ENCODE peak calls at places on chromosome 3, in five cellular contexts. One of them, this sample, is unnamed.

GRCh38 chr3:40192628-40193027 is 116.9 kb upstream of the EIF1B start:
- DNase-seq in AG04450: no peak
- DNase-seq in coronary artery: no peak
- DNase-seq in tibial nerve: no peak
- DNase-seq in right atrium auricular region: no peak
- DNase-seq in this sample: no peak

GRCh38 chr3:127367593-127367992 is 79.7 kb upstream of the PRR20G start:
- DNase-seq in right atrium auricular region: no peak
- DNase-seq in coronary artery: peak
- DNase-seq in tibial nerve: no peak
- DNase-seq in AG04450: no peak
- DNase-seq in this sample: no peak

GRCh38 chr3:71271616-71272015 is 311.9 kb downstream of the FOXP1 start:
- DNase-seq in right atrium auricular region: no peak
- DNase-seq in coronary artery: no peak
- DNase-seq in AG04450: no peak
- DNase-seq in tibial nerve: no peak
- DNase-seq in this sample: no peak

GRCh38 chr3:185488465-185488864 is 10.4 kb downstream of the TMEM41A start:
- DNase-seq in coronary artery: no peak
- DNase-seq in tibial nerve: no peak
- DNase-seq in AG04450: no peak
- DNase-seq in right atrium auricular region: no peak
- DNase-seq in this sample: no peak

GRCh38 chr3:171461087-171461917 is 1.1 kb upstream of the TNIK start:
- DNase-seq in right atrium auricular region: no peak
- DNase-seq in tibial nerve: no peak
- DNase-seq in coronary artery: no peak
- DNase-seq in AG04450: no peak
- DNase-seq in this sample: no peak

GRCh38 chr3:23829242-23829934 is 23.6 kb downstream of the UBE2E1 start:
- DNase-seq in coronary artery: no peak
- DNase-seq in AG04450: no peak
- DNase-seq in right atrium auricular region: no peak
- DNase-seq in tibial nerve: no peak
- DNase-seq in this sample: no peak

GRCh38 chr3:159191454-159191853 is 389.6 kb downstream of the MFSD1 start:
- DNase-seq in tibial nerve: no peak
- DNase-seq in AG04450: no peak
- DNase-seq in right atrium auricular region: no peak
- DNase-seq in coronary artery: no peak
- DNase-seq in this sample: no peak

GRCh38 chr3:107641572-107642307 is 119.0 kb downstream of the BBX start:
- DNase-seq in tibial nerve: no peak
- DNase-seq in coronary artery: no peak
- DNase-seq in AG04450: no peak
- DNase-seq in right atrium auricular region: no peak
- DNase-seq in this sample: no peak

GRCh38 chr3:63617391-63617790 is 35.1 kb upstream of the SNTN start:
- DNase-seq in tibial nerve: no peak
- DNase-seq in AG04450: no peak
- DNase-seq in coronary artery: no peak
- DNase-seq in right atrium auricular region: no peak
- DNase-seq in this sample: no peak

DNA sequence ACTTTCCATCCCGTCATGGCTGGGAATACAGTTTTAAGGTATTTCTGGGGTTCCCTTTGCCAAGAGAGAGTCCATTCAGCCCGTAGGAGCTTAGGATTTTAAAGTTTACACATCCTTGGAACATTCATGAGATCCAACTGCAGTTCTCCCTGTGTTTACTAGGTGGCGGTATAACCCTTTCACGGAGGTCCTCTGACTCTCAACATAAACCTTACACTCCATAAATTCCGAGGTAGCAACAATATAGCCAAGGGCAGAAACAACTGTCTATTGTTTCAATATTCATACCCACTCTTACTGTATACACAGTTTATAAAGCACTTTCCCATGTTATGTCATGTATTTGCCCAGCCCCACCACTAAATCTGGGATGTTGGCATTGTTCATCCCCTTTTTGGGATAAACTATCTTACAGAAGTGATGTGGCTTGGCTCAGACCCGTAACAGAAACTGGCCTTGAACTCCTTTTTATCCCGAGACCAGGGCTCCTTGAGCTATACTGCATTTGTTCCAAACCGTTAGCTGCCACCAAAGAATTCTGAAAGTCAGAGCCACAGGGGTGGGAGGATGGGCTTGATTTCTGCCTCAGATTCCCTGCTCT is 69.2 kb upstream of the COL6A5 start:
- DNase-seq in right atrium auricular region: no peak
- DNase-seq in AG04450: peak
- DNase-seq in coronary artery: no peak
- DNase-seq in tibial nerve: no peak
- DNase-seq in this sample: peak
- H3K4me3 ChIP-seq in right atrium auricular region: no peak
- H3K4me3 ChIP-seq in AG04450: no peak
- H3K4me3 ChIP-seq in coronary artery: no peak
- H3K4me3 ChIP-seq in tibial nerve: no peak
- H3K4me3 ChIP-seq in this sample: no peak

GRCh38 chr3:129597792-129598381 is 8.6 kb downstream of the PLXND1 start:
- DNase-seq in tibial nerve: no peak
- DNase-seq in AG04450: no peak
- DNase-seq in right atrium auricular region: no peak
- DNase-seq in coronary artery: no peak
- DNase-seq in this sample: no peak
- H3K4me3 ChIP-seq in tibial nerve: no peak
- H3K4me3 ChIP-seq in AG04450: no peak
- H3K4me3 ChIP-seq in right atrium auricular region: no peak
- H3K4me3 ChIP-seq in coronary artery: peak
- H3K4me3 ChIP-seq in this sample: no peak

DNA sequence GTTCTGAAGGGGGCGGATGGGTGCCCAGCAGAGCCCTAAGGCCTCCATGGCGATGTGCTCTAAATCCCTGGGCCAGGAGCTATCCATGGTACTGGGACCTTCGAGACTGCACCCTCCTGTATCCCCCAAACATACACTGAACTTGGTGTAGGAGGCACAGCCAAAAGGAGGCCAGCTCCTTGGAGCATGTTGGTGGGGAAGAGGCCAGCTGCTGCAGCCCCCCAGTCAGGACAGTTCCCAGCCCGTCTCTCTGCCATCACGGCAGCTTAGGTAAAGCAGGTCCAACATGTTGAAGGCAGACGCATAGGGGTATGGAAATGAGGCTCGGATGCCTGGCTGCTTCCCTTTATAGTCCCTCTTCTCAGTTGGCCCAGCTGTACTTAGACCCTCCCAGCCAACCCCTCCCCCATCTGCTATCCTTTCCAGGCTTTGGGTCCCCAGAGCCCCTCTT is 1.8 kb downstream of the CAMKV start:
- DNase-seq in AG04450: no peak
- DNase-seq in coronary artery: no peak
- DNase-seq in right atrium auricular region: no peak
- DNase-seq in tibial nerve: no peak
- DNase-seq in this sample: no peak
- H3K4me3 ChIP-seq in AG04450: no peak
- H3K4me3 ChIP-seq in coronary artery: no peak
- H3K4me3 ChIP-seq in right atrium auricular region: no peak
- H3K4me3 ChIP-seq in tibial nerve: no peak
- H3K4me3 ChIP-seq in this sample: no peak

GRCh38 chr3:123798540-123798939 is 85.6 kb downstream of the MYLK start:
- DNase-seq in tibial nerve: no peak
- DNase-seq in right atrium auricular region: no peak
- DNase-seq in AG04450: no peak
- DNase-seq in coronary artery: no peak
- DNase-seq in this sample: no peak
- H3K4me3 ChIP-seq in tibial nerve: no peak
- H3K4me3 ChIP-seq in right atrium auricular region: no peak
- H3K4me3 ChIP-seq in AG04450: no peak
- H3K4me3 ChIP-seq in coronary artery: no peak
- H3K4me3 ChIP-seq in this sample: no peak

GRCh38 chr3:45798034-45798433 is 1.7 kb upstream of the SLC6A20 start:
- DNase-seq in coronary artery: peak
- DNase-seq in tibial nerve: no peak
- DNase-seq in AG04450: no peak
- DNase-seq in right atrium auricular region: no peak
- DNase-seq in this sample: no peak

GRCh38 chr3:45799586-45799985 is 3.2 kb upstream of the SLC6A20 start:
- DNase-seq in AG04450: no peak
- DNase-seq in right atrium auricular region: peak
- DNase-seq in tibial nerve: no peak
- DNase-seq in coronary artery: peak
- DNase-seq in this sample: no peak

GRCh38 chr3:45795882-45796765 is at the start of gene SLC6A20:
- DNase-seq in AG04450: no peak
- DNase-seq in right atrium auricular region: no peak
- DNase-seq in tibial nerve: no peak
- DNase-seq in coronary artery: peak
- DNase-seq in this sample: no peak

GRCh38 chr3:45795509-45795881 is 841 bp downstream of the SLC6A20 start:
- DNase-seq in right atrium auricular region: no peak
- DNase-seq in AG04450: no peak
- DNase-seq in tibial nerve: no peak
- DNase-seq in coronary artery: peak
- DNase-seq in this sample: no peak

GRCh38 chr3:45796902-45797637 is 734 bp upstream of the SLC6A20 start:
- DNase-seq in AG04450: no peak
- DNase-seq in coronary artery: peak
- DNase-seq in right atrium auricular region: no peak
- DNase-seq in tibial nerve: no peak
- DNase-seq in this sample: no peak
- H3K4me3 ChIP-seq in AG04450: no peak
- H3K4me3 ChIP-seq in coronary artery: peak
- H3K4me3 ChIP-seq in right atrium auricular region: no peak
- H3K4me3 ChIP-seq in tibial nerve: peak
- H3K4me3 ChIP-seq in this sample: peak

GRCh38 chr3:141051641-141052569 is 758 bp downstream of the SPSB4 start:
- DNase-seq in tibial nerve: no peak
- DNase-seq in AG04450: no peak
- DNase-seq in right atrium auricular region: no peak
- DNase-seq in coronary artery: peak
- DNase-seq in this sample: no peak
- H3K4me3 ChIP-seq in tibial nerve: peak
- H3K4me3 ChIP-seq in AG04450: peak
- H3K4me3 ChIP-seq in right atrium auricular region: peak
- H3K4me3 ChIP-seq in coronary artery: peak
- H3K4me3 ChIP-seq in this sample: peak

GRCh38 chr3:94046533-94046932 is 16.2 kb downstream of the DHFR2 start:
- DNase-seq in right atrium auricular region: no peak
- DNase-seq in coronary artery: no peak
- DNase-seq in tibial nerve: no peak
- DNase-seq in AG04450: no peak
- DNase-seq in this sample: no peak

GRCh38 chr3:94049267-94049666 is 13.4 kb downstream of the DHFR2 start:
- DNase-seq in coronary artery: no peak
- DNase-seq in right atrium auricular region: no peak
- DNase-seq in AG04450: no peak
- DNase-seq in tibial nerve: no peak
- DNase-seq in this sample: no peak

DNA sequence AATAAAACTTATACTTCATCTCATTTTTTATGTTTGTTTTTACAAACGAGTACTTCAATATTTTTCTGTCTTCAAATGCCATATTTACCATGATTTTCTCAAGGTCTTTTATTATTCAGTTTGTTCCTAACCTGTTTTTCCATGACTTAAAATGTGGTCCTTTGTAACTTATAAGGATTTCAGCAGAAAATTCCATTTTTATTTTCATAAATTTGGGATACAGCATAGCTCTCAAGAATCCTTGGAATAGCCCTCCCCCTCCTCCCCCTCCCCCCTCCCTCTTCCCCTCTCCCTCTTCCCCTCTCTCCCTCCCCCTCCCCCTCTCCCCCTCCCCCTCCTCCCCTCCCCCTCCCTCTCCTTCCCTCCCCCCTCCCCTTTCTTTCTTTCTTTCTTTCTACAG is 14.9 kb upstream of the STX19 start:
- DNase-seq in coronary artery: no peak
- DNase-seq in tibial nerve: no peak
- DNase-seq in right atrium auricular region: no peak
- DNase-seq in AG04450: no peak
- DNase-seq in this sample: no peak
- H3K4me3 ChIP-seq in coronary artery: no peak
- H3K4me3 ChIP-seq in tibial nerve: no peak
- H3K4me3 ChIP-seq in right atrium auricular region: no peak
- H3K4me3 ChIP-seq in AG04450: no peak
- H3K4me3 ChIP-seq in this sample: no peak

GRCh38 chr3:182562274-182562673 is 231.0 kb upstream of the ATP11B start:
- DNase-seq in AG04450: no peak
- DNase-seq in right atrium auricular region: no peak
- DNase-seq in coronary artery: no peak
- DNase-seq in tibial nerve: no peak
- DNase-seq in this sample: no peak
- H3K4me3 ChIP-seq in AG04450: no peak
- H3K4me3 ChIP-seq in right atrium auricular region: no peak
- H3K4me3 ChIP-seq in coronary artery: no peak
- H3K4me3 ChIP-seq in tibial nerve: no peak
- H3K4me3 ChIP-seq in this sample: no peak

GRCh38 chr3:187277129-187277462 is 14.4 kb downstream of the MASP1 start:
- DNase-seq in AG04450: no peak
- DNase-seq in tibial nerve: no peak
- DNase-seq in coronary artery: no peak
- DNase-seq in right atrium auricular region: no peak
- DNase-seq in this sample: no peak
- H3K4me3 ChIP-seq in AG04450: no peak
- H3K4me3 ChIP-seq in tibial nerve: no peak
- H3K4me3 ChIP-seq in coronary artery: no peak
- H3K4me3 ChIP-seq in right atrium auricular region: no peak
- H3K4me3 ChIP-seq in this sample: no peak

GRCh38 chr3:141077631-141078030 is 26.5 kb downstream of the SPSB4 start:
- DNase-seq in right atrium auricular region: no peak
- DNase-seq in AG04450: no peak
- DNase-seq in coronary artery: no peak
- DNase-seq in tibial nerve: no peak
- DNase-seq in this sample: no peak
- H3K4me3 ChIP-seq in right atrium auricular region: no peak
- H3K4me3 ChIP-seq in AG04450: no peak
- H3K4me3 ChIP-seq in coronary artery: no peak
- H3K4me3 ChIP-seq in tibial nerve: no peak
- H3K4me3 ChIP-seq in this sample: no peak

This sample was measured in Panc1.